ENCODE peak calls at places on chromosomes 16 and 17, in four cellular contexts. One of them, this sample, is unnamed.

GRCh38 chr17:59093702-59094231 is 12.9 kb downstream of the TRIM37 start:
- DNase-seq in HEK293T: peak
- DNase-seq in activated naive CD4-positive, alpha-beta T cell: no peak
- DNase-seq in CD8-positive, alpha-beta memory T cell: no peak
- DNase-seq in this sample: no peak

GRCh38 chr17:57866723-57867122 is 16.9 kb upstream of the MRPS23 start:
- DNase-seq in HEK293T: no peak
- DNase-seq in activated naive CD4-positive, alpha-beta T cell: no peak
- DNase-seq in CD8-positive, alpha-beta memory T cell: no peak
- DNase-seq in this sample: no peak

GRCh38 chr17:64491034-64491860 is 5.6 kb downstream of the POLG2 start:
- DNase-seq in HEK293T: no peak
- DNase-seq in activated naive CD4-positive, alpha-beta T cell: no peak
- DNase-seq in CD8-positive, alpha-beta memory T cell: peak
- DNase-seq in this sample: no peak

GRCh38 chr16:53952215-53953208 is 248.6 kb downstream of the FTO start:
- DNase-seq in HEK293T: no peak
- DNase-seq in activated naive CD4-positive, alpha-beta T cell: no peak
- DNase-seq in CD8-positive, alpha-beta memory T cell: no peak
- DNase-seq in this sample: no peak

GRCh38 chr16:8623634-8624033 is 2.1 kb downstream of the METTL22 start:
- DNase-seq in HEK293T: no peak
- DNase-seq in activated naive CD4-positive, alpha-beta T cell: no peak
- DNase-seq in CD8-positive, alpha-beta memory T cell: no peak
- DNase-seq in this sample: no peak

GRCh38 chr17:56987283-56987834 is 9.4 kb downstream of the SCPEP1 start:
- DNase-seq in HEK293T: no peak
- DNase-seq in activated naive CD4-positive, alpha-beta T cell: no peak
- DNase-seq in CD8-positive, alpha-beta memory T cell: no peak
- DNase-seq in this sample: no peak

GRCh38 chr17:2706911-2707510 is 4.6 kb downstream of the CLUH start:
- DNase-seq in HEK293T: no peak
- DNase-seq in activated naive CD4-positive, alpha-beta T cell: no peak
- DNase-seq in CD8-positive, alpha-beta memory T cell: no peak
- DNase-seq in this sample: peak

GRCh38 chr17:18362509-18363020 is 785 bp downstream of the SHMT1 start:
- DNase-seq in HEK293T: peak
- DNase-seq in activated naive CD4-positive, alpha-beta T cell: no peak
- DNase-seq in CD8-positive, alpha-beta memory T cell: no peak
- DNase-seq in this sample: peak

GRCh38 chr17:30229012-30229411 is 6.5 kb downstream of the SLC6A4 start:
- DNase-seq in HEK293T: no peak
- DNase-seq in activated naive CD4-positive, alpha-beta T cell: no peak
- DNase-seq in CD8-positive, alpha-beta memory T cell: no peak
- DNase-seq in this sample: no peak

GRCh38 chr17:31424944-31425582 is 33.6 kb downstream of the RAB11FIP4 start:
- DNase-seq in HEK293T: no peak
- DNase-seq in activated naive CD4-positive, alpha-beta T cell: no peak
- DNase-seq in CD8-positive, alpha-beta memory T cell: no peak
- DNase-seq in this sample: peak

GRCh38 chr16:48911700-48912099 is 301.7 kb upstream of the N4BP1 start:
- DNase-seq in HEK293T: peak
- DNase-seq in activated naive CD4-positive, alpha-beta T cell: no peak
- DNase-seq in CD8-positive, alpha-beta memory T cell: no peak
- DNase-seq in this sample: no peak

GRCh38 chr16:67254809-67255552 is 6.2 kb downstream of the SLC9A5 start:
- DNase-seq in HEK293T: no peak
- DNase-seq in activated naive CD4-positive, alpha-beta T cell: no peak
- DNase-seq in CD8-positive, alpha-beta memory T cell: no peak
- DNase-seq in this sample: no peak

GRCh38 chr16:85798283-85798776 is 1.0 kb downstream of the EMC8 start:
- DNase-seq in HEK293T: no peak
- DNase-seq in activated naive CD4-positive, alpha-beta T cell: no peak
- DNase-seq in CD8-positive, alpha-beta memory T cell: no peak
- DNase-seq in this sample: no peak

GRCh38 chr16:57084257-57084770 is 8.1 kb upstream of the CPNE2 start:
- DNase-seq in HEK293T: peak
- DNase-seq in activated naive CD4-positive, alpha-beta T cell: peak
- DNase-seq in CD8-positive, alpha-beta memory T cell: peak
- DNase-seq in this sample: peak

GRCh38 chr16:57379579-57379978 is 7.3 kb downstream of the CX3CL1 start:
- DNase-seq in HEK293T: no peak
- DNase-seq in activated naive CD4-positive, alpha-beta T cell: no peak
- DNase-seq in CD8-positive, alpha-beta memory T cell: no peak
- DNase-seq in this sample: peak

GRCh38 chr16:85126731-85127662 is 14.7 kb upstream of the CIBAR2 start:
- DNase-seq in HEK293T: peak
- DNase-seq in activated naive CD4-positive, alpha-beta T cell: no peak
- DNase-seq in CD8-positive, alpha-beta memory T cell: no peak
- DNase-seq in this sample: no peak

GRCh38 chr17:13594762-13595697 is 6.7 kb downstream of the HS3ST3A1 start:
- DNase-seq in HEK293T: peak
- DNase-seq in activated naive CD4-positive, alpha-beta T cell: peak
- DNase-seq in CD8-positive, alpha-beta memory T cell: peak
- DNase-seq in this sample: peak

GRCh38 chr17:82489117-82489516 is 30.4 kb upstream of the FOXK2 start:
- DNase-seq in HEK293T: no peak
- DNase-seq in activated naive CD4-positive, alpha-beta T cell: no peak
- DNase-seq in CD8-positive, alpha-beta memory T cell: no peak
- DNase-seq in this sample: no peak

GRCh38 chr17:80365001-80365965 is 49.7 kb upstream of the ENDOV start:
- DNase-seq in HEK293T: no peak
- DNase-seq in activated naive CD4-positive, alpha-beta T cell: no peak
- DNase-seq in CD8-positive, alpha-beta memory T cell: no peak
- DNase-seq in this sample: peak

GRCh38 chr16:64356267-64356666 is 765.6 kb downstream of the CDH11 start:
- DNase-seq in HEK293T: no peak
- DNase-seq in activated naive CD4-positive, alpha-beta T cell: no peak
- DNase-seq in CD8-positive, alpha-beta memory T cell: no peak
- DNase-seq in this sample: no peak

GRCh38 chr17:42107597-42108576 is 4.6 kb downstream of the DHX58 start:
- DNase-seq in HEK293T: peak
- DNase-seq in activated naive CD4-positive, alpha-beta T cell: peak
- DNase-seq in CD8-positive, alpha-beta memory T cell: peak
- DNase-seq in this sample: peak

GRCh38 chr16:17369441-17369951 is 101.3 kb downstream of the XYLT1 start:
- DNase-seq in HEK293T: no peak
- DNase-seq in activated naive CD4-positive, alpha-beta T cell: no peak
- DNase-seq in CD8-positive, alpha-beta memory T cell: peak
- DNase-seq in this sample: peak

GRCh38 chr16:68833251-68833650 is 10.1 kb upstream of the TANGO6 start:
- DNase-seq in HEK293T: no peak
- DNase-seq in activated naive CD4-positive, alpha-beta T cell: no peak
- DNase-seq in CD8-positive, alpha-beta memory T cell: no peak
- DNase-seq in this sample: no peak

GRCh38 chr16:4093495-4094137 is 22.6 kb downstream of the ADCY9 start:
- DNase-seq in HEK293T: no peak
- DNase-seq in activated naive CD4-positive, alpha-beta T cell: no peak
- DNase-seq in CD8-positive, alpha-beta memory T cell: no peak
- DNase-seq in this sample: no peak